ENCODE peak calls at places on chromosome 4, in seven cellular contexts. One of them, this sample, is unnamed.

GRCh38 chr4:88327669-88328068 is 43.3 kb upstream of the PPM1K start:
- DNase-seq in heart right ventricle: no peak
- DNase-seq in ELR: no peak
- DNase-seq in central memory CD4-positive, alpha-beta T cell: no peak
- DNase-seq in GM04504: no peak
- DNase-seq in testis: no peak
- DNase-seq in fibroblast of mammary gland: no peak
- DNase-seq in this sample: no peak

GRCh38 chr4:38980903-38981676 is 51.1 kb downstream of the TMEM156 start:
- DNase-seq in heart right ventricle: no peak
- DNase-seq in ELR: peak; percentile 65
- DNase-seq in central memory CD4-positive, alpha-beta T cell: no peak
- DNase-seq in GM04504: peak; percentile 73
- DNase-seq in testis: no peak
- DNase-seq in fibroblast of mammary gland: peak; percentile 87
- DNase-seq in this sample: no peak

GRCh38 chr4:153438916-153439756 is 27.0 kb upstream of the TMEM131L start:
- DNase-seq in heart right ventricle: no peak
- DNase-seq in ELR: no peak
- DNase-seq in central memory CD4-positive, alpha-beta T cell: peak; percentile 38
- DNase-seq in GM04504: no peak
- DNase-seq in testis: no peak
- DNase-seq in fibroblast of mammary gland: no peak
- DNase-seq in this sample: peak; percentile 12

GRCh38 chr4:141643557-141643956 is 7.2 kb downstream of the IL15 start:
- DNase-seq in heart right ventricle: no peak
- DNase-seq in ELR: peak; percentile 92
- DNase-seq in central memory CD4-positive, alpha-beta T cell: no peak
- DNase-seq in GM04504: peak; percentile 49
- DNase-seq in testis: no peak
- DNase-seq in fibroblast of mammary gland: peak; percentile 95
- DNase-seq in this sample: no peak

GRCh38 chr4:173700650-173701049 is 170.6 kb upstream of the HAND2 start:
- DNase-seq in heart right ventricle: no peak
- DNase-seq in ELR: no peak
- DNase-seq in central memory CD4-positive, alpha-beta T cell: no peak
- DNase-seq in GM04504: no peak
- DNase-seq in testis: no peak
- DNase-seq in fibroblast of mammary gland: no peak
- DNase-seq in this sample: no peak

GRCh38 chr4:135705343-135705742 is 1503.8 kb upstream of the PABPC4L start:
- DNase-seq in heart right ventricle: no peak
- DNase-seq in ELR: no peak
- DNase-seq in central memory CD4-positive, alpha-beta T cell: no peak
- DNase-seq in GM04504: no peak
- DNase-seq in testis: no peak
- DNase-seq in fibroblast of mammary gland: no peak
- DNase-seq in this sample: no peak

GRCh38 chr4:168794092-168794707 is 215.9 kb downstream of the CBR4 start:
- DNase-seq in heart right ventricle: no peak
- DNase-seq in ELR: no peak
- DNase-seq in central memory CD4-positive, alpha-beta T cell: no peak
- DNase-seq in GM04504: no peak
- DNase-seq in testis: no peak
- DNase-seq in fibroblast of mammary gland: no peak
- DNase-seq in this sample: no peak

GRCh38 chr4:38071801-38072567 is 111.8 kb downstream of the PTTG2 start:
- DNase-seq in heart right ventricle: no peak
- DNase-seq in ELR: no peak
- DNase-seq in central memory CD4-positive, alpha-beta T cell: no peak
- DNase-seq in GM04504: no peak
- DNase-seq in testis: no peak
- DNase-seq in fibroblast of mammary gland: peak; percentile 64
- DNase-seq in this sample: no peak